ENCODE peak calls at places on chromosome 16, in four cellular contexts. One of them, this sample, is unnamed.

GRCh38 chr16:25289466-25289865 is 31.8 kb upstream of the ZKSCAN2 start:
- DNase-seq in GM23248: no peak
- DNase-seq in GM23338: no peak
- DNase-seq in hepatocyte: no peak
- DNase-seq in this sample: no peak

GRCh38 chr16:28106467-28106866 is 43.0 kb upstream of the GSG1L start:
- DNase-seq in GM23248: no peak
- DNase-seq in GM23338: no peak
- DNase-seq in hepatocyte: no peak
- DNase-seq in this sample: no peak

GRCh38 chr16:27561216-27561615 is 11.3 kb downstream of the KATNIP start:
- DNase-seq in GM23248: no peak
- DNase-seq in GM23338: peak
- DNase-seq in hepatocyte: no peak
- DNase-seq in this sample: no peak

GRCh38 chr16:75252049-75252864 is 833 bp upstream of the BCAR1 start:
- DNase-seq in GM23248: peak
- DNase-seq in GM23338: no peak
- DNase-seq in hepatocyte: no peak
- DNase-seq in this sample: no peak

GRCh38 chr16:59905628-59906027 is 1171.5 kb upstream of the GOT2 start:
- DNase-seq in GM23248: peak
- DNase-seq in GM23338: no peak
- DNase-seq in hepatocyte: no peak
- DNase-seq in this sample: no peak

GRCh38 chr16:4373356-4373908 is 1.8 kb downstream of the VASN start:
- DNase-seq in GM23248: peak
- DNase-seq in GM23338: no peak
- DNase-seq in hepatocyte: no peak
- DNase-seq in this sample: no peak

GRCh38 chr16:12976936-12977335 is 75.5 kb downstream of the SHISA9 start:
- DNase-seq in GM23248: no peak
- DNase-seq in GM23338: no peak
- DNase-seq in hepatocyte: no peak
- DNase-seq in this sample: peak

GRCh38 chr16:88558457-88559442 is 11.5 kb upstream of the ZC3H18 start:
- DNase-seq in GM23248: peak
- DNase-seq in GM23338: peak
- DNase-seq in hepatocyte: peak
- DNase-seq in this sample: peak

DNA sequence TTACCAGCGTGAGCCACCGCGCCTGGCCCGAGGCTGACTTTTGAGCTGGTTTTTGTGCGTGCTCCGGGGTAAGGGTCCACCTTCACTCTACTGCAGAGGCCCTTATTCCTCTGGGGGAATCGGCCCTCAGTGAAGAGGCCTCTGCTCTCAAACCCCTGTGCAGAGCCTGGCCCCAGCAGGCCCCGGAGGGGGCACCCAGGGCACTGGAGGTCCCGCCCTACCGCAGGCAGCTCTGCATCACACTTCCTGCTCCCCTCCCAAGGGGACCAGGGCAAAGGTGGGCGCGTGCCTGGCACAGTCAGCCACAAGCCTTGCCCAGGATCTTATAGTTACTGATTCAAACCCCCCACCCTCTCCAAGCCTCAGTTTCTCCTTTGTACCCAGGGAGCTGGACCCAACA is 3.6 kb upstream of the UBE2I start:
- DNase-seq in GM23248: no peak
- DNase-seq in GM23338: no peak
- DNase-seq in hepatocyte: no peak
- DNase-seq in this sample: no peak
- TF ChIP-seq EZH2phosphoT487 in GM23248: no peak
- TF ChIP-seq EZH2phosphoT487 in GM23338: no peak
- TF ChIP-seq EZH2phosphoT487 in hepatocyte: no peak
- TF ChIP-seq EZH2phosphoT487 in this sample: no peak

GRCh38 chr16:48282636-48283263 is 35.4 kb upstream of the ABCC11 start:
- DNase-seq in GM23248: no peak
- DNase-seq in GM23338: no peak
- DNase-seq in hepatocyte: no peak
- DNase-seq in this sample: no peak
- H3K4me3 ChIP-seq in GM23248: no peak
- H3K4me3 ChIP-seq in GM23338: no peak
- H3K4me3 ChIP-seq in hepatocyte: no peak
- H3K4me3 ChIP-seq in this sample: no peak

GRCh38 chr16:57810197-57811024 is 8.1 kb upstream of the KIFC3 start:
- DNase-seq in GM23248: peak
- DNase-seq in GM23338: peak
- DNase-seq in hepatocyte: peak
- DNase-seq in this sample: peak
- H2AFZ ChIP-seq in GM23248: peak
- H2AFZ ChIP-seq in GM23338: peak
- H2AFZ ChIP-seq in hepatocyte: no peak
- H2AFZ ChIP-seq in this sample: peak

GRCh38 chr16:81315271-81316175 is 761 bp downstream of the GAN start:
- DNase-seq in GM23248: peak
- DNase-seq in GM23338: peak
- DNase-seq in hepatocyte: peak
- DNase-seq in this sample: peak
- TF ChIP-seq EZH2phosphoT487 in GM23248: no peak
- TF ChIP-seq EZH2phosphoT487 in GM23338: no peak
- TF ChIP-seq EZH2phosphoT487 in hepatocyte: no peak
- TF ChIP-seq EZH2phosphoT487 in this sample: no peak

GRCh38 chr16:19831678-19832077 is 53.0 kb downstream of the GPRC5B start:
- DNase-seq in GM23248: peak
- DNase-seq in GM23338: no peak
- DNase-seq in hepatocyte: no peak
- DNase-seq in this sample: no peak
- H3K4me3 ChIP-seq in GM23248: no peak
- H3K4me3 ChIP-seq in GM23338: no peak
- H3K4me3 ChIP-seq in hepatocyte: no peak
- H3K4me3 ChIP-seq in this sample: no peak

GRCh38 chr16:49462989-49463371 is 89.4 kb downstream of the C16orf78 start:
- DNase-seq in GM23248: no peak
- DNase-seq in GM23338: no peak
- DNase-seq in hepatocyte: no peak
- DNase-seq in this sample: no peak
- H2AFZ ChIP-seq in GM23248: no peak
- H2AFZ ChIP-seq in GM23338: no peak
- H2AFZ ChIP-seq in hepatocyte: no peak
- H2AFZ ChIP-seq in this sample: no peak

DNA sequence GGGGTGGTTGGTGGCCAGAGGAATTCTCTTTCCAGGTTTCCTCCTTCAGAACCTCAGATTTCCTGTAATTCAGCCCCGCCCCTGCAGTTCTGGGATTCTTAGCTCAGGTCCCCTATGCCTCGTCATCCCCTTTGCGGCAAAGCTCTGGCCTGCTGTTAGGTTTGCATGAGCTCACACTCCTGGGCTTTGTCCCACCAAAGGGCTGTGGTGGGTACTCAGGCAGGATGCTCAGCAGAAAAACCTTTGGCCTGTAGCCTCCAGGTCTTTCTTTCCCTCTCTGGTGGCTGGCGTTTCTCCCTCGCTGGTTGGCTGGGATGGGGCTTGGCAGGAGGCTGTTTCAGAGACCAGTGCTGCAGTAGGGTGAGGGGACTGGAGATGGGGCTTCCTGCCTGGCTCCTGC is 9.6 kb upstream of the PLEKHG4 start:
- DNase-seq in GM23248: peak
- DNase-seq in GM23338: peak
- DNase-seq in hepatocyte: no peak
- DNase-seq in this sample: no peak
- TF ChIP-seq EZH2phosphoT487 in GM23248: no peak
- TF ChIP-seq EZH2phosphoT487 in GM23338: no peak
- TF ChIP-seq EZH2phosphoT487 in hepatocyte: no peak
- TF ChIP-seq EZH2phosphoT487 in this sample: no peak